ENCODE peak calls at places on chromosomes 4 and X, in eight cellular contexts. D is bronchial epithelial cell, N is IMR-90, K is mucosa of descending colon, G is fibroblast of the aortic adventitia, P is suprapubic skin, A is upper lobe of left lung, V is lower leg skin. Y is an unnamed sample.

GRCh38 chr4:10094841-10095240 is 21.8 kb downstream of the WDR1 start:
- DNase-seq in D (no peak), V (no peak), N (no peak), A (no peak), G (no peak), P (no peak), K (no peak), Y (no peak)

GRCh38 chr4:54741161-54741560 is 83.4 kb downstream of the KIT start:
- DNase-seq in D (no peak), K (no peak), P (no peak), A (no peak), V (no peak), G (no peak), N (no peak), Y (no peak)

GRCh38 chr4:140947507-140947906 is 185.8 kb downstream of the RNF150 start:
- DNase-seq in V (no peak), D (no peak), P (no peak), G (no peak), K (no peak), A (no peak), N (no peak), Y (no peak)

GRCh38 chr4:7890635-7891393 is 48.8 kb downstream of the AFAP1 start:
- DNase-seq in A (no peak), P (no peak), G (peak; percentile 71), D (peak; percentile 88), K (no peak), V (peak; percentile 79), N (peak; percentile 92), Y (peak; percentile 95)

GRCh38 chr4:140004580-140005314 is 149.2 kb downstream of the MAML3 start:
- DNase-seq in P (no peak), N (peak; percentile 51), D (peak; percentile 33), A (peak; percentile 47), K (no peak), G (peak; percentile 46), V (no peak), Y (peak; percentile 66)

GRCh38 chr4:144463236-144463635 is 182.7 kb upstream of the HHIP start:
- DNase-seq in A (no peak), G (no peak), N (no peak), K (no peak), V (no peak), P (no peak), D (no peak), Y (no peak)

GRCh38 chr4:56656346-56656643 is 24.8 kb downstream of the HOPX start:
- DNase-seq in G (no peak), N (no peak), A (peak; percentile 34), V (peak; percentile 87), P (no peak), K (peak; percentile 20), D (no peak), Y (no peak)

GRCh38 chrX:55487143-55487542 is 2.5 kb downstream of the USP51 start:
- DNase-seq in K (no peak), N (no peak), P (no peak), V (peak; percentile 65), D (no peak), G (no peak), A (no peak), Y (no peak)

GRCh38 chr4:141248029-141248428 is 27.3 kb downstream of the ZNF330 start:
- DNase-seq in A (peak; percentile 69), V (no peak), K (no peak), G (peak; percentile 60), N (peak; percentile 71), P (no peak), D (no peak), Y (peak; percentile 83)

DNA sequence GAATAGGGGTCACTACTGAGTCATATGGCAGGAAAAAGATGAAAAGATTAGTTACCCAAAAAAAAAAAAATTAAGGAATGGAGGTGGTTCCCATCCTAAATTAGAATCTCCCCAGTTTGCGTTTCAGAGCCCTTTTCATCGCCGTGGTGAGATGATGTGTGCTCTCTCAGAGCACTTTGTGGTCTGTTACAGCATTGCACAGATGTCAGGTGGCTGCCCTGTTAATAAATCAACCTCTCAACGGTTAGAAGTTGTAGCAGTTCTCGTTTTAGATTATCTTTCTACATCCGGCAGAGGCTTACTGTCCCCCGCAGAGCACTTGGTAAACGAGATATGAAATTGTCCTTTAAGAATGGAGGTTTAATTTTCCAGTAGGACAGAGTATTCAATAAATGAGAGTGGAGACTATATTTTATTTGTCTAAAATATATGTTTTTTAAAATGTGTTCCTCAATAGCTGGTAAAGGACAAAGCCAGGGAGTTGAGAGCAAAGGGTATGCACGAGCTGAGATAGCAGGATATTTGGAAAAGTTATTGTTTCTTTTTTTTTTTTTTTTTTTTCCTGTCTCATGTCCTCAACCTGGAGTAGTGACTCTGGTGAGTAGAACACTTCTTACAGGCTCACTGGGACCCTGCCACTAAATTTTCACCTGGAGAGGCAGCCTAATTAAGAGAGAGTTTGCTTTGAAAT is 26.9 kb downstream of the AFF1 start:
- DNase-seq in A (peak; percentile 50), D (no peak), K (no peak), G (no peak), V (no peak), P (no peak), N (peak; percentile 67), Y (peak; percentile 64)
- H3K4me3 ChIP-seq in A (no peak overlapping the region), D (no peak overlapping the region), K (no peak overlapping the region), G (no peak overlapping the region), V (no peak overlapping the region), P (no peak overlapping the region), N (no peak overlapping the region), Y (no peak overlapping the region)

GRCh38 chrX:68936608-68937007 is 107.8 kb downstream of the EFNB1 start:
- DNase-seq in P (no peak), V (peak; percentile 62), D (peak; percentile 91), K (no peak), N (peak; percentile 92), G (peak; percentile 82), A (peak; percentile 21), Y (peak; percentile 88)
- TF ChIP-seq CTCF in P (no peak), V (no peak), D (no peak), K (no peak), N (no peak), G (no peak), A (no peak), Y (no peak)

GRCh38 chr4:3679851-3680311 is 86.3 kb upstream of the ADRA2C start:
- DNase-seq in P (peak; percentile 75), A (no peak), G (no peak), K (no peak), N (no peak), D (no peak), V (no peak), Y (no peak)
- H3K4me3 ChIP-seq in P (no peak overlapping the region), A (no peak overlapping the region), G (no peak overlapping the region), K (no peak overlapping the region), N (no peak overlapping the region), D (no peak overlapping the region), V (no peak overlapping the region), Y (no peak overlapping the region)

GRCh38 chrX:8845469-8845868 is 44.3 kb upstream of the FAM9A start:
- DNase-seq in V (no peak), P (no peak), G (no peak), K (no peak), D (no peak), A (no peak), N (no peak), Y (no peak)

GRCh38 chrX:8841911-8842310 is 40.7 kb upstream of the FAM9A start:
- DNase-seq in N (no peak), K (no peak), A (no peak), G (no peak), D (no peak), P (no peak), V (no peak), Y (no peak)

GRCh38 chrX:8844157-8844556 is 43.0 kb upstream of the FAM9A start:
- DNase-seq in P (no peak), A (no peak), D (no peak), K (no peak), V (no peak), G (no peak), N (no peak), Y (no peak)

GRCh38 chrX:8846271-8846670 is 45.1 kb upstream of the FAM9A start:
- DNase-seq in N (no peak), A (no peak), K (no peak), D (peak; percentile 44), V (no peak), G (no peak), P (no peak), Y (no peak)

GRCh38 chrX:8845060-8845459 is 43.9 kb upstream of the FAM9A start:
- DNase-seq in N (peak; percentile 80), G (peak; percentile 19), K (no peak), P (no peak), D (no peak), V (no peak), A (no peak), Y (peak; percentile 17)
- TF ChIP-seq CTCF in N (peak; percentile 32), G (peak; percentile 5), K (no peak), P (no peak), D (no peak), V (no peak), A (no peak), Y (peak; percentile 13)

GRCh38 chr4:124632439-124632838 is 80.1 kb downstream of the ANKRD50 start:
- DNase-seq in G (no peak), K (no peak), D (no peak), N (no peak), V (no peak), A (no peak), P (no peak), Y (no peak)
- H3K4me3 ChIP-seq in G (no peak overlapping the region), K (no peak overlapping the region), D (no peak overlapping the region), N (no peak overlapping the region), V (no peak overlapping the region), A (no peak overlapping the region), P (no peak overlapping the region), Y (no peak overlapping the region)

GRCh38 chr4:184097240-184097619 is 120.4 kb downstream of the ENPP6 start:
- DNase-seq in K (peak; percentile 44), V (peak; percentile 90), A (peak; percentile 39), G (no peak), N (no peak), D (no peak), P (peak; percentile 88), Y (peak; percentile 9)
- TF ChIP-seq CTCF in K (no peak), V (no peak), A (no peak), G (peak; percentile 28), N (peak; percentile 26), D (no peak), P (peak; percentile 35), Y (peak; percentile 30)

DNA sequence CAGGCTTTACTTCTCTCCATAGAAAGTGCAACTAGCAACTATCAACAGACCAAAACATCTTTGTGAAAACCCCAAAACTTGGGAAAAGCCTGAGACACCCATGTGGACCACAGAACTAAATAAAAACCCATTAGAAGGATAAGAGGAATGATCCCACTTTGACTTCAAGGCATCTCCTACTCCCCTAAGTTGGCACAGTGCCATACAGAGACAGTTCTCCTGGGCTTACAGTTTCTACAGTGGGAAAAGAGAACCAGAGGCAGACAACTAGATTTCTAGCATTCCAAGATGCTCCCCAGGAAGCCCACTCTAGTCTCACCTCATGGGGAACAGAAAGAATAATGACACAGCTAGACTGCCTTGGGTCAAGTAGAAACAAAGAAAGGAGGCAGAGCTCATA is 20.4 kb downstream of the TMLHE start:
- DNase-seq in V (no peak), D (no peak), N (no peak), G (no peak), K (no peak), A (no peak), P (no peak), Y (no peak)
- H3K4me3 ChIP-seq in V (no peak overlapping the region), D (no peak overlapping the region), N (no peak overlapping the region), G (no peak overlapping the region), K (no peak overlapping the region), A (no peak overlapping the region), P (no peak overlapping the region), Y (no peak overlapping the region)

DNA sequence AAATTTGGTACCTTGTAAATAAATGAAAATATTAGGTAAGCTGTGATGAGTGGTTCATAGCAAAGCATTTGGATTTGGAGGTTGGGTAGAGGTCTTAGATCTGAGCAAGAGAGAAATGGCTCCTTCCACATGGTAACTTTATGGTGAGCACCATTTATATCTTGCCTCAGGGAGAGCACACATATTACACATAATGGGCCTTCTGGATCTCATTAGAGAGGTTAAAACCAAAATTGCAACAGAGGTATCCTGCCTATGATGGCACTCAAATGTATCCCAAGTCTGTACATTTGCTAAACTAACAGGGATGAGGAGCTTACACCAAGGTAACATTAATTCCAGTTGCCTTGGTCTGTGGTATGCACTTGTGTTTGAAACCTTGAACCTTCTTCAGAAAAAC is 87.1 kb upstream of the PUDP start:
- DNase-seq in V (no peak), P (no peak), A (no peak), K (no peak), D (no peak), N (no peak), G (no peak), Y (peak; percentile 29)
- TF ChIP-seq CTCF in V (no peak), P (no peak), A (no peak), K (no peak), D (no peak), N (no peak), G (no peak), Y (no peak)

Y was measured in AG10803.